ENCODE peak calls at places on chromosome 12, in four cellular contexts. A is right lobe of liver, U is left ventricle myocardium inferior, Q is mesenchymal stem cell. E is an unnamed sample.

GRCh38 chr12:75452675-75453330 is 27.8 kb upstream of the GLIPR1 start:
- DNase-seq in U (no peak), Q (peak; percentile 18), A (no peak), E (no peak)

GRCh38 chr12:67534671-67535070 is 113.9 kb upstream of the DYRK2 start:
- DNase-seq in U (peak; percentile 17), Q (peak; percentile 60), A (no peak), E (peak; percentile 88)

GRCh38 chr12:94948232-94948810 is 55.2 kb downstream of the NDUFA12 start:
- DNase-seq in A (no peak), U (no peak), Q (no peak), E (no peak)

GRCh38 chr12:130982565-130983225 is 29.0 kb downstream of the ADGRD1 start:
- DNase-seq in A (no peak), Q (no peak), U (no peak), E (no peak)

GRCh38 chr12:319116-319515 is 56.5 kb upstream of the SLC6A13 start:
- DNase-seq in A (no peak), Q (no peak), U (no peak), E (no peak)

GRCh38 chr12:68450947-68451260 is 118.7 kb upstream of the MDM1 start:
- DNase-seq in U (no peak), A (no peak), Q (no peak), E (no peak)

GRCh38 chr12:42574879-42575278 is 14.7 kb downstream of the PRICKLE1 start:
- DNase-seq in A (no peak), U (no peak), Q (no peak), E (peak; percentile 46)

GRCh38 chr12:117499759-117500485 is 138.5 kb upstream of the NOS1 start:
- DNase-seq in U (no peak), Q (no peak), A (no peak), E (no peak)

GRCh38 chr12:31578632-31579031 is 12.3 kb downstream of the DENND5B start:
- DNase-seq in U (no peak), Q (peak; percentile 14), A (no peak), E (no peak)

GRCh38 chr12:117470804-117471203 is 109.4 kb upstream of the NOS1 start:
- DNase-seq in A (no peak), U (no peak), Q (no peak), E (no peak)

GRCh38 chr12:52280796-52281560 is 6.5 kb downstream of the KRT86 start:
- DNase-seq in Q (peak; percentile 94), U (peak; percentile 40), A (no peak), E (peak; percentile 94)

GRCh38 chr12:103800252-103800771 is 40.7 kb downstream of the NT5DC3 start:
- DNase-seq in U (peak; percentile 67), A (peak; percentile 61), Q (no peak), E (no peak)

GRCh38 chr12:16327963-16328362 is 19.5 kb upstream of the MGST1 start:
- DNase-seq in Q (no peak), U (no peak), A (no peak), E (no peak)

GRCh38 chr12:27177716-27178115 is 66.4 kb upstream of the STK38L start:
- DNase-seq in U (no peak), Q (peak; percentile 85), A (no peak), E (peak; percentile 18)

GRCh38 chr12:93573552-93574223 is 1.2 kb downstream of the SOCS2 start:
- DNase-seq in A (no peak), U (no peak), Q (peak; percentile 50), E (no peak)

GRCh38 chr12:91178139-91178561 is 4.5 kb downstream of the DCN start:
- DNase-seq in U (no peak), A (no peak), Q (peak; percentile 55), E (no peak)

GRCh38 chr12:32292175-32292574 is 107.2 kb upstream of the FGD4 start:
- DNase-seq in A (no peak), U (no peak), Q (no peak), E (no peak)

GRCh38 chr12:110379642-110380041 is 23.9 kb downstream of the ANAPC7 start:
- DNase-seq in A (no peak), U (no peak), Q (no peak), E (no peak)
- H3K36me3 ChIP-seq in A (no peaks in the 10 kb centered on the region), U (peaks cover 98% of the 10 kb centered on the region), Q (peaks cover 48% of the 10 kb centered on the region), E (peaks cover 14% of the 10 kb centered on the region)

GRCh38 chr12:124350491-124350890 is 55.6 kb downstream of the RFLNA start:
- DNase-seq in Q (no peak), U (no peak), A (no peak), E (no peak)
- H3K36me3 ChIP-seq in Q (peaks cover 100% of the 10 kb centered on the region), U (peaks cover 96% of the 10 kb centered on the region), A (peaks cover 13% of the 10 kb centered on the region), E (peaks cover 86% of the 10 kb centered on the region)

GRCh38 chr12:109946913-109947312 is 46.8 kb downstream of the TCHP start:
- DNase-seq in Q (no peak), A (no peak), U (no peak), E (no peak)

GRCh38 chr12:109944561-109944960 is 44.5 kb downstream of the TCHP start:
- DNase-seq in A (no peak), U (no peak), Q (no peak), E (no peak)

GRCh38 chr12:109946505-109946904 is 46.4 kb downstream of the TCHP start:
- DNase-seq in Q (no peak), A (no peak), U (no peak), E (no peak)

GRCh38 chr12:109944975-109945374 is 44.9 kb downstream of the TCHP start:
- DNase-seq in U (no peak), Q (peak; percentile 69), A (peak; percentile 68), E (no peak)

GRCh38 chr12:109943811-109944210 is 43.7 kb downstream of the TCHP start:
- DNase-seq in Q (peak; percentile 21), A (no peak), U (no peak), E (no peak)
- H3K36me3 ChIP-seq in Q (peaks cover 9% of the 10 kb centered on the region), A (no peaks in the 10 kb centered on the region), U (peaks cover 31% of the 10 kb centered on the region), E (peaks cover 3% of the 10 kb centered on the region)

GRCh38 chr12:132046561-132046960 is 96.8 kb downstream of the EP400 start:
- DNase-seq in Q (peak; percentile 99), U (no peak), A (no peak), E (peak; percentile 76)

GRCh38 chr12:132049442-132049841 is 94.7 kb downstream of the DDX51 start:
- DNase-seq in A (no peak), Q (no peak), U (no peak), E (no peak)

GRCh38 chr12:132052191-132052932 is 91.8 kb downstream of the DDX51 start:
- DNase-seq in A (no peak), Q (no peak), U (no peak), E (no peak)

GRCh38 chr12:132053338-132054330 is 90.5 kb downstream of the DDX51 start:
- DNase-seq in A (no peak), U (no peak), Q (no peak), E (no peak)

DNA sequence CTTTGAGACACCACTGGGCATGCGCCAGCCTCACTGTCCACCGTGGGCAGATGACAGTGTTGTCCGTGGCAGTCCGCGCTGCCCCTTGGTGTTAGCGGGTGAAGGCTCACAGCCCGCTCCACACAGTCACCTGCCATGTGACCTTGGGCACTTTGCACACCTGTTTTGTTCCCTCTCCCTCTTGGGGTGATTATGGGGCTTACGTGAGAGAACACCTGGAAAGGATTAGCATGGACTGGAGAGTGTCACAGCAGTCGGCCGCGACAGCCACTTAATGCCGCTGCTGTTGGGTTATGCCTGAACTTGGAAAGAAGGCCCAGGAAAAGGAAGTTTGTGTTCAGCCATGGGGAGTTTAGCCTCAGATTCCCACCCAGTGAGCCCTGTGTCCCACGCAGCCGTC is 94.2 kb downstream of the DDX51 start:
- DNase-seq in Q (no peak), U (no peak), A (no peak), E (no peak)
- H3K36me3 ChIP-seq in Q (peaks cover 70% of the 10 kb centered on the region), U (peaks cover 99% of the 10 kb centered on the region), A (no peaks in the 10 kb centered on the region), E (peaks cover 36% of the 10 kb centered on the region)

GRCh38 chr12:88044035-88044434 is 14.8 kb upstream of the C12orf50 start:
- DNase-seq in Q (no peak), U (no peak), A (peak; percentile 52), E (no peak)
- H3K36me3 ChIP-seq in Q (peaks cover 4% of the 10 kb centered on the region), U (peaks cover 59% of the 10 kb centered on the region), A (no peaks in the 10 kb centered on the region), E (peaks cover 4% of the 10 kb centered on the region)

GRCh38 chr12:108117902-108118301 is 11.2 kb upstream of the WSCD2 start:
- DNase-seq in Q (no peak), U (no peak), A (no peak), E (no peak)

GRCh38 chr12:108116254-108116653 is 12.8 kb upstream of the WSCD2 start:
- DNase-seq in U (no peak), Q (no peak), A (no peak), E (no peak)

GRCh38 chr12:108119126-108119973 is 9.7 kb upstream of the WSCD2 start:
- DNase-seq in U (no peak), Q (no peak), A (no peak), E (no peak)

GRCh38 chr12:108115746-108116125 is 13.4 kb upstream of the WSCD2 start:
- DNase-seq in U (no peak), A (no peak), Q (no peak), E (no peak)

GRCh38 chr12:108117163-108117849 is 11.8 kb upstream of the WSCD2 start:
- DNase-seq in Q (no peak), U (no peak), A (no peak), E (no peak)
- H3K36me3 ChIP-seq in Q (no peaks in the 10 kb centered on the region), U (no peaks in the 10 kb centered on the region), A (no peaks in the 10 kb centered on the region), E (no peaks in the 10 kb centered on the region)

GRCh38 chr12:122596838-122597237 is 69.8 kb downstream of the KNTC1 start:
- DNase-seq in Q (no peak), U (no peak), A (no peak), E (no peak)
- H3K36me3 ChIP-seq in Q (peaks cover 9% of the 10 kb centered on the region), U (no peaks in the 10 kb centered on the region), A (no peaks in the 10 kb centered on the region), E (no peaks in the 10 kb centered on the region)

DNA sequence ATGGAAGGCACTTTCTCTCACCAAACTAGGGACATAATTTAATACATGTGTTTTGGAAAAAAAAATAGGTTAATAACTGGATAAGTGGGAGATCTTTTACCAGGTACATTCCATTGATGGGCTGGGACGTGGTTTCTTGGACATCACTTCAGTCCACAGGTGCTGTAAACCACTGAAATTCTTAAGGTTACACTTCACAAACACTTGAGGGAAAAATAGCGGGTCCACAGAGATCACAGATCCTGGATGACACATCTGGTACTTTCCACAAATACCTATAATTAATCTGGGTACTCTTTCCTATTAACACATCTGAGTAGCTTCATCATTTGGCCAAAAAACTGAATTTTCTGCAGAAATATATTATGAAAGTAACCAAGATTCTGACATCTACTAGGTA is 85.0 kb downstream of the POLR3B start:
- DNase-seq in Q (no peak), U (no peak), A (no peak), E (no peak)
- H3K36me3 ChIP-seq in Q (peaks cover 6% of the 10 kb centered on the region), U (peaks cover 74% of the 10 kb centered on the region), A (no peaks in the 10 kb centered on the region), E (peaks cover 3% of the 10 kb centered on the region)